ENCODE peak calls at places on chromosome 22, in nine cellular contexts. O is IMR-90, J is OCI-LY7, M is MM.1S, W is endothelial cell, V is fibroblast of pulmonary artery, D is H9, Q is fibroblast of lung, Y is GM06990. N is an unnamed sample.
A peak's percentile ranks its signal among the peaks of the same experiment; 100 is the strongest.

GRCh38 chr22:44395116-44396005 is 82.6 kb upstream of the SHISAL1 start:
- DNase-seq in V (no peak), O (no peak), Q (no peak), J (no peak), D (peak; percentile 15), M (no peak), Y (no peak), W (no peak), N (no peak)

GRCh38 chr22:25176175-25176574 is 23.5 kb upstream of the CRYBB3 start:
- DNase-seq in Q (no peak), M (no peak), W (no peak), O (no peak), V (no peak), J (no peak), Y (no peak), D (no peak), N (no peak)

GRCh38 chr22:24405631-24406321 is 21.6 kb upstream of the ADORA2A start:
- DNase-seq in D (no peak), O (no peak), M (no peak), W (no peak), J (no peak), Y (no peak), Q (no peak), V (no peak), N (no peak)

GRCh38 chr22:28817919-28818859 is 17.8 kb upstream of the XBP1 start:
- DNase-seq in W (no peak), O (no peak), D (no peak), Y (no peak), J (peak; percentile 46), M (peak; percentile 36), V (no peak), Q (no peak), N (no peak)

GRCh38 chr22:33438273-33438672 is 380.1 kb upstream of the SYN3 start:
- DNase-seq in M (no peak), V (peak; percentile 78), J (no peak), O (peak; percentile 89), Y (no peak), W (no peak), Q (peak; percentile 62), D (no peak), N (no peak)

GRCh38 chr22:21865041-21865440 is 2.4 kb downstream of the MAPK1 start:
- DNase-seq in V (peak; percentile 83), D (no peak), Q (peak; percentile 86), O (peak; percentile 91), M (no peak), Y (no peak), W (no peak), J (no peak), N (no peak)

GRCh38 chr22:33656808-33657628 is 263.3 kb downstream of the LARGE1 start:
- DNase-seq in V (no peak), D (no peak), M (no peak), O (no peak), J (no peak), W (no peak), Y (no peak), Q (peak; percentile 8), N (no peak)

GRCh38 chr22:20436309-20437252 is 1.0 kb downstream of the SCARF2 start:
- DNase-seq in Q (peak; percentile 29), J (no peak), D (peak; percentile 45), M (no peak), V (peak; percentile 49), O (peak; percentile 30), W (no peak), Y (no peak), N (peak; percentile 47)

GRCh38 chr22:21698430-21699329 is 32.9 kb downstream of the PPIL2 start:
- DNase-seq in M (no peak), Q (no peak), W (no peak), Y (no peak), V (peak; percentile 24), O (no peak), J (no peak), D (peak; percentile 57), N (no peak)

GRCh38 chr22:20530368-20531153 is 23.2 kb downstream of the MED15 start:
- DNase-seq in W (no peak), V (no peak), Y (no peak), M (no peak), Q (peak; percentile 60), D (no peak), O (peak; percentile 83), J (no peak), N (no peak)

GRCh38 chr22:24134090-24134846 is 47.0 kb upstream of the SUSD2 start:
- DNase-seq in O (no peak), Q (peak; percentile 39), V (no peak), W (no peak), D (no peak), J (no peak), Y (no peak), M (no peak), N (no peak)

GRCh38 chr22:25045176-25045575 is 92.7 kb downstream of the KIAA1671 start:
- DNase-seq in O (no peak), W (no peak), J (no peak), M (no peak), D (no peak), Y (no peak), Q (no peak), V (no peak), N (no peak)

GRCh38 chr22:50326225-50326958 is 420 bp downstream of the DENND6B start:
- DNase-seq in V (no peak), O (no peak), D (no peak), W (no peak), Y (no peak), Q (no peak), J (no peak), M (no peak), N (peak; percentile 32)

GRCh38 chr22:43053176-43053575 is 36.0 kb downstream of the TTLL1 start:
- DNase-seq in Q (no peak), Y (no peak), M (no peak), D (peak; percentile 45), V (no peak), O (no peak), W (no peak), J (no peak), N (no peak)

GRCh38 chr22:43047605-43048004 is 32.7 kb upstream of the PACSIN2 start:
- DNase-seq in Y (no peak), M (no peak), V (no peak), Q (no peak), D (no peak), O (no peak), J (no peak), W (no peak), N (no peak)

GRCh38 chr22:43050995-43051394 is 36.0 kb upstream of the PACSIN2 start:
- DNase-seq in D (peak; percentile 87), V (no peak), M (no peak), Q (no peak), Y (no peak), W (no peak), O (no peak), J (no peak), N (no peak)
- TF ChIP-seq CTCF in D (peak; percentile 62), V (no peak), M (no peak), Q (no peak), Y (no peak), W (no peak), O (no peak), J (no peak), N (no peak)

DNA sequence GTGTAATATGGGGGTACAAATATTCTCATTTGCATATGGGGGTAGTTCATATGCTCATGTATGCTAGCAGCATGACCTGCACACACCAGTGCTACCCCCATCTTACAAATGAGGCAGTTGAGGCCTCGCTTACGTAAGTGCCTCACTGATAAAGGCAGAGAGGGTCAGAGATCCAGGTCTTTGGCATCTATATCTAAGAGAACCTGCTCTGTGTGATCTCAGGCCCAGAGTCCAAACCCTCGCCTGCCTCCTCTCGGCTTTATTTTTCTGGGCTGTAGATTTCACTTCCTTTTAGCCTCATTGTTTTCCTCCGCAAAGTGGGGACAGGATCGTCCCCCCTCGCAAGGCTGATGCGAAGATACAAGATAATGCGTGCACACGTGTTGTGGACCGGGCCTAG is 325.2 kb downstream of the MN1 start:
- DNase-seq in M (no peak), Y (no peak), J (no peak), O (no peak), W (no peak), D (no peak), V (no peak), Q (no peak), N (no peak)
- TF ChIP-seq CTCF in M (no peak), Y (no peak), J (no peak), O (no peak), W (no peak), D (no peak), V (no peak), Q (no peak), N (no peak)

DNA sequence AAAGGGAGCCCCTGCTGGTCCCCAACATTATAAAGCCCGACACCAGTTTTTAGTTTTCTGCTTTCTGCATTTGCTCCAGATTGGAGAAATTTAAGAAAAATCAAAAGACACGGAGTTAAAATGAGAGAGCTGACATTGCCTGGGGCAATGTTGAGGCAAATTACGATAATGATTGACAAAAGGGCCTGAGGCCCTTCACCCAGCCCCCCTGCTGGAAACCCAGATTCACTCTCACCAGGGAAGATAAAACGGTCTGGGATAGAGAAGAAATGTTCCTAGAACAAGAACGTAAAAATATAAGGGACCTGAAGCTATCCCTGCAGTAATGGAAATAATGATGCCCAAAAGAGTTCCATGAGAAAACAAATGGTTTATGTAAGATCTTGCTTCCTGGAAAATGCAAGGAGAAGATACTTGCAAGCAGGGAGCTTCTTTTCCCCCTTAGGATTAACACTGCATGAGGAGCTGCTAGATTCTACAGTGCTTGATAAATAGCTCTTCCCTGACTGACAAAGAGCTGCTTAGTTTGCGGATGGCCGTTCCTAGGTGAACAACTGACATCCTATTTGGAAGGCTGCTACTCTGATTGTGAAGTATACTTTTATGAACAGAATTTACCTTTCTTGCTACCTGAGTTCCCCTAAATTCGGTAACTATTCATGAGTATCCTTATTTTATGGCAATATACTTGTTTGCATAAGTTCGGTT is 40.6 kb upstream of the GNAZ start:
- DNase-seq in Q (no peak), D (no peak), M (no peak), J (no peak), V (no peak), O (no peak), Y (no peak), W (no peak), N (no peak)
- TF ChIP-seq CTCF in Q (no peak), D (no peak), M (no peak), J (peak; percentile 49), V (no peak), O (no peak), Y (no peak), W (no peak), N (no peak)

GRCh38 chr22:35089139-35089538 is 23.2 kb downstream of the ISX start:
- DNase-seq in D (no peak), W (no peak), M (no peak), Y (no peak), V (no peak), J (no peak), O (no peak), Q (no peak), N (peak; percentile 32)

DNA sequence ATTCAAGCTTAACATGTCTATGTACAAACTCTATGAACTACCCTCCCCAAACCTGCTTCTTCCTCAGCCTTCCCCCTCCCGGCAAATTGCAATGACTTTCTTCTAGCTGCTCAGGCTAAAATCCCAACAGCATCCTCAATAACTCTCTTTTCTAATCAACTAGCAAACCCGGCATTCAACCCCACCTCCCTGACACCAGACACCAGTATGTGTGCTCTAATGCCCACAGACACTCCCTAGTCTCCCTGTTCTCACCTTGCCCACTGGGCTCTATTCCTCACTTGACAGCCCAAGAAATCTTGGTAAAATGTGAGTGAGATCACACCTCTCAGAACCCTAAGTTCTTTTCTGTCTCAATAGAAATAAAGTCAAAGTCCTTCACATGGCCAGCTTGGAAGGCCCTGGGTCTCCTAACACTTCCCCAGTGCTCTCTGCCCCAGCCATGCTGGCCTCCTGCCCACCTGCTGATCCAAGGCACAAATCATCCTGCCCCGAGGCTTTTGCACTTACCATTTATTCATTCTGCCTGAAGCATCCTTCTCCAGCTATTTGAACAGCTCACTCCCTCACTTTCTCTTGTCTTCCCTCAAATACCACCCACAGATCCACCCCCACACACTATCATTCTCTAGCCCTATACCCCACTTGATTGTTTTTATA is 26.3 kb downstream of the ISX start:
- DNase-seq in Q (no peak), Y (no peak), D (no peak), O (no peak), M (no peak), V (no peak), W (no peak), J (no peak), N (no peak)
- TF ChIP-seq CTCF in Q (no peak), Y (no peak), D (no peak), O (no peak), M (no peak), V (no peak), W (no peak), J (no peak), N (no peak)